ENCODE peak calls at places on chromosomes 13 and 19, in seven cellular contexts. One of them, this sample, is unnamed. For H3K9me3, the result is how much of the 10 kb centered on the place peaks cover.

GRCh38 chr19:5451494-5451893 is 3.7 kb upstream of the ZNRF4 start:
- DNase-seq in A549: no peak
- DNase-seq in right atrium auricular region: no peak
- DNase-seq in astrocyte: no peak
- DNase-seq in ascending aorta: no peak
- DNase-seq in cardiac muscle cell: no peak
- DNase-seq in pancreas: no peak
- DNase-seq in this sample: no peak

GRCh38 chr19:51026554-51026831 is at the start of gene KLK11:
- DNase-seq in A549: no peak
- DNase-seq in right atrium auricular region: no peak
- DNase-seq in astrocyte: no peak
- DNase-seq in ascending aorta: no peak
- DNase-seq in cardiac muscle cell: no peak
- DNase-seq in pancreas: peak
- DNase-seq in this sample: no peak

GRCh38 chr19:48896191-48896720 is 2.3 kb downstream of the TULP2 start:
- DNase-seq in A549: no peak
- DNase-seq in right atrium auricular region: peak
- DNase-seq in astrocyte: no peak
- DNase-seq in ascending aorta: no peak
- DNase-seq in cardiac muscle cell: peak
- DNase-seq in pancreas: peak
- DNase-seq in this sample: peak

GRCh38 chr19:28456264-28456663 is 756.7 kb downstream of the UQCRFS1 start:
- DNase-seq in A549: no peak
- DNase-seq in right atrium auricular region: no peak
- DNase-seq in astrocyte: no peak
- DNase-seq in ascending aorta: no peak
- DNase-seq in cardiac muscle cell: no peak
- DNase-seq in pancreas: no peak
- DNase-seq in this sample: no peak

GRCh38 chr19:50190439-50190891 is 13.0 kb upstream of the MYH14 start:
- DNase-seq in A549: no peak
- DNase-seq in right atrium auricular region: no peak
- DNase-seq in astrocyte: no peak
- DNase-seq in ascending aorta: no peak
- DNase-seq in cardiac muscle cell: no peak
- DNase-seq in pancreas: no peak
- DNase-seq in this sample: no peak

GRCh38 chr19:49570138-49570856 is 10.1 kb downstream of the NOSIP start:
- DNase-seq in A549: peak
- DNase-seq in right atrium auricular region: peak
- DNase-seq in astrocyte: peak
- DNase-seq in ascending aorta: no peak
- DNase-seq in cardiac muscle cell: peak
- DNase-seq in pancreas: peak
- DNase-seq in this sample: peak

GRCh38 chr13:20945952-20946383 is 43.4 kb upstream of the XPO4 start:
- DNase-seq in A549: no peak
- DNase-seq in right atrium auricular region: no peak
- DNase-seq in astrocyte: no peak
- DNase-seq in ascending aorta: no peak
- DNase-seq in cardiac muscle cell: peak
- DNase-seq in pancreas: no peak
- DNase-seq in this sample: no peak

GRCh38 chr13:41654800-41655199 is 197.4 kb downstream of the RGCC start:
- DNase-seq in A549: no peak
- DNase-seq in right atrium auricular region: no peak
- DNase-seq in astrocyte: no peak
- DNase-seq in ascending aorta: no peak
- DNase-seq in cardiac muscle cell: no peak
- DNase-seq in pancreas: no peak
- DNase-seq in this sample: no peak

GRCh38 chr13:56347014-56347413 is 793.7 kb upstream of the PRR20A start:
- DNase-seq in A549: no peak
- DNase-seq in right atrium auricular region: no peak
- DNase-seq in astrocyte: no peak
- DNase-seq in ascending aorta: no peak
- DNase-seq in cardiac muscle cell: no peak
- DNase-seq in pancreas: no peak
- DNase-seq in this sample: no peak

GRCh38 chr13:59603646-59604045 is 560.1 kb downstream of the DIAPH3 start:
- DNase-seq in A549: no peak
- DNase-seq in right atrium auricular region: no peak
- DNase-seq in astrocyte: no peak
- DNase-seq in ascending aorta: no peak
- DNase-seq in cardiac muscle cell: no peak
- DNase-seq in pancreas: no peak
- DNase-seq in this sample: no peak

GRCh38 chr13:82566864-82567263 is 1315.4 kb downstream of the SLITRK1 start:
- DNase-seq in A549: no peak
- DNase-seq in right atrium auricular region: no peak
- DNase-seq in astrocyte: no peak
- DNase-seq in ascending aorta: no peak
- DNase-seq in cardiac muscle cell: no peak
- DNase-seq in pancreas: no peak
- DNase-seq in this sample: no peak

GRCh38 chr19:18119243-18120105 is 21.9 kb downstream of the MAST3 start:
- DNase-seq in A549: no peak
- DNase-seq in right atrium auricular region: no peak
- DNase-seq in astrocyte: no peak
- DNase-seq in ascending aorta: no peak
- DNase-seq in cardiac muscle cell: no peak
- DNase-seq in pancreas: no peak
- DNase-seq in this sample: no peak

GRCh38 chr13:31274345-31274870 is 74.6 kb downstream of the B3GLCT start:
- DNase-seq in A549: no peak
- DNase-seq in right atrium auricular region: no peak
- DNase-seq in astrocyte: peak
- DNase-seq in ascending aorta: no peak
- DNase-seq in cardiac muscle cell: no peak
- DNase-seq in pancreas: no peak
- DNase-seq in this sample: no peak

GRCh38 chr13:99289265-99289664 is 17.9 kb downstream of the GPR183 start:
- DNase-seq in A549: no peak
- DNase-seq in right atrium auricular region: no peak
- DNase-seq in astrocyte: no peak
- DNase-seq in ascending aorta: no peak
- DNase-seq in cardiac muscle cell: no peak
- DNase-seq in pancreas: no peak
- DNase-seq in this sample: no peak

GRCh38 chr13:99288069-99288468 is 19.1 kb downstream of the GPR183 start:
- DNase-seq in A549: no peak
- DNase-seq in right atrium auricular region: no peak
- DNase-seq in astrocyte: peak
- DNase-seq in ascending aorta: no peak
- DNase-seq in cardiac muscle cell: no peak
- DNase-seq in pancreas: no peak
- DNase-seq in this sample: no peak

GRCh38 chr13:99282264-99283231 is 24.4 kb upstream of the GPR18 start:
- DNase-seq in A549: no peak
- DNase-seq in right atrium auricular region: no peak
- DNase-seq in astrocyte: no peak
- DNase-seq in ascending aorta: no peak
- DNase-seq in cardiac muscle cell: no peak
- DNase-seq in pancreas: no peak
- DNase-seq in this sample: no peak

GRCh38 chr13:99287544-99287943 is 19.7 kb downstream of the GPR183 start:
- DNase-seq in A549: no peak
- DNase-seq in right atrium auricular region: no peak
- DNase-seq in astrocyte: no peak
- DNase-seq in ascending aorta: no peak
- DNase-seq in cardiac muscle cell: no peak
- DNase-seq in pancreas: no peak
- DNase-seq in this sample: no peak

GRCh38 chr13:99285432-99286182 is 21.6 kb downstream of the GPR183 start:
- DNase-seq in A549: no peak
- DNase-seq in right atrium auricular region: no peak
- DNase-seq in astrocyte: no peak
- DNase-seq in ascending aorta: no peak
- DNase-seq in cardiac muscle cell: peak
- DNase-seq in pancreas: peak
- DNase-seq in this sample: no peak
- H3K27ac ChIP-seq in A549: no peak
- H3K27ac ChIP-seq in right atrium auricular region: peak
- H3K27ac ChIP-seq in astrocyte: no peak
- H3K27ac ChIP-seq in ascending aorta: peak
- H3K27ac ChIP-seq in cardiac muscle cell: peak
- H3K27ac ChIP-seq in pancreas: no peak
- H3K27ac ChIP-seq in this sample: peak

DNA sequence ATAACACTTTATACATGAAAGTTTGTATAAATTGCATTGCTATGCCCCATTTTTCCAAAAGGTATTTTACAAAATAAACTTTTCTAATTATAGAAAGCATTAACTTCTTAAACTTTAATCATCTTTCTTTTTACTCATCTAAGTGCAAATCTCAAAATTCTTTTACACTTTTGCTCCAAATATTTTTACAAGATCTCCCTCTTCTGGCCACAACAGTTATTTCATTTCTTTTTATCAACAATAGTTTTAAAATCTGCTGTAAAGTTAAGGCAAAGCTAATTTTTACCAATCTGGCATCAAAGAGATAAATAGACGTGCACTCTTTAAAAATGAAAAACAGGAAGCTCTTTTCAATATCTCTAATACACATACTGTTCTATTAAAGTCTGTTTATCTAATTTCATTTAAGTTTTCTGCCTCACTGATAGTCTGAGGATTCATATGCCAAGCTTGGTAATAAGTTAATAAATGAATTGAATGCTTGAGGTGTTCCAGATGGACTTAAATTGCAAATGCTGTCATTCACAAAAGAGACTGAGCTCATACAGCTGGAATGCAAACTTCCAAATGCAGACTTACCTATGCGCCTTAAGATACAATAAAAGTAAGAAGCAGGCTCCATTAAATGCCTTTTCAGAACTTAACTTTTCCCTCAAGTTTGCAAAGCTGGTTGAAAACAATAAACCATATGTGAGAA is 583.0 kb upstream of the ATXN8OS start:
- DNase-seq in A549: no peak
- DNase-seq in right atrium auricular region: no peak
- DNase-seq in astrocyte: no peak
- DNase-seq in ascending aorta: no peak
- DNase-seq in cardiac muscle cell: no peak
- DNase-seq in pancreas: no peak
- DNase-seq in this sample: no peak
- TF ChIP-seq CTCF in A549: peak
- TF ChIP-seq CTCF in right atrium auricular region: no peak
- TF ChIP-seq CTCF in astrocyte: peak
- TF ChIP-seq CTCF in ascending aorta: peak
- TF ChIP-seq CTCF in cardiac muscle cell: peak
- TF ChIP-seq CTCF in pancreas: no peak
- TF ChIP-seq CTCF in this sample: no peak

DNA sequence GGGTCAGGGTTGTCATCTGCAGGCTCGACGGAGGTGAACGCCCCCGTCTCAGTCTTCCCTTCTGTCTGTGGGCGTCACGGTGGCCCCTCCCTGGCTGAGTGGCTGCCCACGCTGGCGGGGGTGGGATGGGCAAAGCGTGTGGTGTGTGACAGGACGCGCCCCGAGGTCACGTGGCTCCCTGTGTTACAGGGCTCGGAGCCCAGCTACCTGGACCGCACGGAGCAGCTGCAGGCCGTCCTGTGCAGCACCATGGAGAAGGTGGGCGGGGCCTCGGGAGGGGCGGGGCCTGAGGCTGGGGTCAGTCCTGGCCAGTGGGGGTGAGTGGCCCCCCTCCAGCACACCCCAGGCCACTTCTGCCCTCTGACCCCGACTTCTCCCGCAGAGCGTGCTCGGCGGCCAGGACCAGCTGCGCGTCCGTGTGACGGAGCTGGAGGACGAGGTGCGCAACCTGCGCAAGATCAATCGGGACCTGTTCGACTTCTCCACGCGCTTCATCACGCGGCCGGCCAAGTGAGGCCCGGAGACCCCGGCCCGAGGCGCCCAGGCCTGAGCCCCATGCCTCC is 6.3 kb upstream of the GRIN3B start:
- DNase-seq in A549: no peak
- DNase-seq in right atrium auricular region: no peak
- DNase-seq in astrocyte: no peak
- DNase-seq in ascending aorta: no peak
- DNase-seq in cardiac muscle cell: no peak
- DNase-seq in pancreas: no peak
- DNase-seq in this sample: no peak
- H3K9me3 ChIP-seq in A549: under half
- H3K9me3 ChIP-seq in right atrium auricular region: under half
- H3K9me3 ChIP-seq in astrocyte: under half
- H3K9me3 ChIP-seq in ascending aorta: under half
- H3K9me3 ChIP-seq in cardiac muscle cell: under half
- H3K9me3 ChIP-seq in pancreas: under half
- H3K9me3 ChIP-seq in this sample: under half

GRCh38 chr19:35273686-35274259 is 5.0 kb downstream of the USF2 start:
- DNase-seq in A549: no peak
- DNase-seq in right atrium auricular region: no peak
- DNase-seq in astrocyte: no peak
- DNase-seq in ascending aorta: no peak
- DNase-seq in cardiac muscle cell: no peak
- DNase-seq in pancreas: no peak
- DNase-seq in this sample: no peak

GRCh38 chr19:35274323-35274722 is 5.6 kb downstream of the USF2 start:
- DNase-seq in A549: no peak
- DNase-seq in right atrium auricular region: no peak
- DNase-seq in astrocyte: no peak
- DNase-seq in ascending aorta: no peak
- DNase-seq in cardiac muscle cell: no peak
- DNase-seq in pancreas: no peak
- DNase-seq in this sample: no peak

GRCh38 chr19:35272122-35272715 is 3.5 kb downstream of the USF2 start:
- DNase-seq in A549: no peak
- DNase-seq in right atrium auricular region: no peak
- DNase-seq in astrocyte: no peak
- DNase-seq in ascending aorta: no peak
- DNase-seq in cardiac muscle cell: no peak
- DNase-seq in pancreas: no peak
- DNase-seq in this sample: no peak

GRCh38 chr19:35271546-35271945 is 2.8 kb downstream of the USF2 start:
- DNase-seq in A549: no peak
- DNase-seq in right atrium auricular region: no peak
- DNase-seq in astrocyte: no peak
- DNase-seq in ascending aorta: no peak
- DNase-seq in cardiac muscle cell: no peak
- DNase-seq in pancreas: no peak
- DNase-seq in this sample: no peak

DNA sequence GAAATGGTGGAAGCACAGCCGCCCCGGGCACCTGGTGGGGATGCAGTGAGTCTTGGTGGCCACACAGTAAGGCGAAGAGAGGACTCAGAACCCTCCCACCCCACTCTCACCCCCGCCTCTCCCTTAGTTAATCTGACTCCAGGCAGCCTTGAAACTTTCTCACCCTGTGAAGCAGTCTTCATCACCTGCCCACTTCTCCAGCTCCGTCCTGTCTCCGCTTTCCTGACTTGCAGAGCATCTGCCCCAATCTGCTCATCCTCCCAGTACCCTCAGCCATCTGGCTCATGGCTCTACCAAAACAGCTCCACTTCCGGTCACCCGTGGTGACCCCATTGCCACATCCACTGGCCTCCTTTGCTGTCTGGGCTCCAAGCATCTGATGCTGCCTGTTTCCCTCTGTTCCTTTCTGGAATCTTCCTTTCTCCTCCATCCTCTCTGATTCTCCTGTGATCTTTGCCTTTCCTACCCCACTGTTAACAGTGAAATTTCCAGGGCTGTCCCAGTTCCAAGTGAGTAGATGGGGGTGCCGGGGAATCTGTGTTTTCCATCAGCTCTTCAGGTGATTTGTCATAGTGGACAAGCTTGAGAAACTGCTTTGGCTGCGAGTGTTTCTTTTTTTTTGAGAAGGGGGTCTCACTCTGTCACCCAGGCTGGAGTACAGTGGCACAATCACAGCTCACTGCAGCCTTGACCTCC is 4.3 kb downstream of the USF2 start:
- DNase-seq in A549: no peak
- DNase-seq in right atrium auricular region: no peak
- DNase-seq in astrocyte: no peak
- DNase-seq in ascending aorta: no peak
- DNase-seq in cardiac muscle cell: no peak
- DNase-seq in pancreas: no peak
- DNase-seq in this sample: no peak
- H3K27ac ChIP-seq in A549: no peak
- H3K27ac ChIP-seq in right atrium auricular region: no peak
- H3K27ac ChIP-seq in astrocyte: no peak
- H3K27ac ChIP-seq in ascending aorta: no peak
- H3K27ac ChIP-seq in cardiac muscle cell: no peak
- H3K27ac ChIP-seq in pancreas: no peak
- H3K27ac ChIP-seq in this sample: no peak